ENCODE peak calls at places on chromosomes 7 and 10, in eight cellular contexts. D, H, I, V, Y, S, B and R are unnamed samples.

GRCh38 chr7:35415411-35415822 is 161.5 kb upstream of the TBX20 start:
- DNase-seq in I (no peak), B (no peak), V (peak), H (no peak), S (no peak), Y (no peak), D (no peak), R (no peak)

GRCh38 chr7:836429-836828 is 4.2 kb downstream of the SUN1 start:
- DNase-seq in D (peak), V (no peak), I (no peak), Y (peak), S (no peak), H (no peak), B (no peak), R (peak)

GRCh38 chr10:76311752-76312699 is 880.6 kb downstream of the LRMDA start:
- DNase-seq in H (no peak), I (no peak), Y (no peak), V (no peak), B (no peak), D (peak), S (peak), R (no peak)

GRCh38 chr7:36281945-36282727 is 107.5 kb upstream of the ANLN start:
- DNase-seq in D (no peak), I (no peak), Y (peak), S (no peak), B (no peak), H (no peak), V (no peak), R (no peak)

GRCh38 chr7:24727165-24728120 is 29.8 kb downstream of the GSDME start:
- DNase-seq in B (no peak), H (peak), Y (no peak), I (no peak), D (no peak), S (no peak), V (no peak), R (no peak)

GRCh38 chr7:107151538-107151937 is 17.3 kb upstream of the HBP1 start:
- DNase-seq in Y (no peak), H (no peak), S (no peak), D (no peak), I (no peak), V (no peak), B (no peak), R (no peak)

GRCh38 chr7:134552105-134552504 is 3.2 kb downstream of the AKR1B15 start:
- DNase-seq in H (no peak), I (no peak), Y (peak), S (peak), B (no peak), D (peak), V (no peak), R (no peak)

GRCh38 chr7:128665057-128665456 is 7.0 kb upstream of the GARIN1A start:
- DNase-seq in S (no peak), B (no peak), D (no peak), H (no peak), I (no peak), Y (no peak), V (no peak), R (no peak)

GRCh38 chr10:124388476-124388822 is 30.3 kb downstream of the OAT start:
- DNase-seq in V (no peak), I (no peak), Y (no peak), B (no peak), H (no peak), S (no peak), D (no peak), R (no peak)

GRCh38 chr10:124389613-124390361 is 28.9 kb downstream of the OAT start:
- DNase-seq in H (no peak), B (peak), V (no peak), I (no peak), S (no peak), Y (no peak), D (no peak), R (no peak)

GRCh38 chr10:124390788-124391187 is 27.9 kb downstream of the OAT start:
- DNase-seq in H (no peak), V (no peak), B (no peak), Y (no peak), D (no peak), S (no peak), I (no peak), R (no peak)

GRCh38 chr10:124387078-124387874 is 31.4 kb downstream of the OAT start:
- DNase-seq in S (peak), H (no peak), V (no peak), D (peak), B (no peak), I (no peak), Y (no peak), R (no peak)

GRCh38 chr10:124388823-124389612 is 29.7 kb downstream of the OAT start:
- DNase-seq in D (peak), I (peak), S (peak), V (peak), H (peak), B (peak), Y (peak), R (peak)
- TF ChIP-seq POLR2A in D (peak), I (no peak), S (no peak), V (peak), H (no peak), B (no peak), Y (no peak), R (no peak)

DNA sequence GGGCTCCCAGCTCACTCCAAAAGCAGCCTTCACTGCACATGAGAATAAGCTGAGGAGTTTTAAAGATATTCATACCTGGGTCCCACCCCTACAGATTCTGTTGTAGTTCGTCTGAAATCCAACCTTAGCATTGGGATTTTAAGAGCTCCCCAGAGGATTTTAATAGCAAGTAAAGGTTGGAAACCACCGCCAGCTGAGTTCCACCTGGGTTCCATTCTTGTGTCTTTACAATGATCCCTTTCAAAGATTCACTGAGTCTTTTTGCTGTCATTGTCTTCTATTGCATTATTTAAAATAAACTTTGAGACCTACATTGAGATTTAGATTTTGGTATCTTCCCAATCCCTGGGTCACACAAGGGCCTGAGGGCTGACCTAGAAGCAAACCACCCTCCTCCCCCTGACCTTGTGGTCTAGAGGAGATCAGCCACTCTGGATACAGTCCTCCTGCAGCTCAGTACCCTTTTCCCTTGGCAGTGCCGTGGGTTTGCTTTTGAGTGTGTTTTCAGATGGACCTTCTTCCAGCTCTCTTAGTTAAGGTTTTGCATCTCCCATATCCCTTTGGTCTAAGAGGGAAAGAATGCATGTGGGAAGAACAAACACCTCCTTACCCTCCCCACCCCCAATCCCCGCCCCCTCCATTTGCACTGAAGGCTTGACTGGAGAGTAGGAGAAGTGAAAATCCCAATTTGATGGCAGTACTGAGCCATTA is 22.6 kb upstream of the SIRT1 start:
- DNase-seq in D (no peak), H (no peak), S (no peak), V (no peak), Y (no peak), B (no peak), I (no peak), R (no peak)
- TF ChIP-seq POLR2A in D (no peak), H (no peak), S (no peak), V (no peak), Y (no peak), B (no peak), I (no peak), R (no peak)

GRCh38 chr10:96832721-96833219 is 672 bp downstream of the LCOR start:
- DNase-seq in Y (peak), S (peak), B (peak), D (peak), V (peak), H (peak), I (peak), R (peak)
- TF ChIP-seq POLR2A in Y (no peak), S (no peak), B (no peak), D (peak), V (no peak), H (no peak), I (peak), R (no peak)

GRCh38 chr10:56360967-56361841 is at the start of gene ZWINT:
- DNase-seq in B (peak), H (peak), D (peak), Y (peak), I (peak), S (peak), V (peak), R (peak)
- TF ChIP-seq POLR2A in B (no peak), H (no peak), D (peak), Y (peak), I (no peak), S (no peak), V (peak), R (peak)

GRCh38 chr10:996031-996430 is 7.8 kb downstream of the GTPBP4 start:
- DNase-seq in Y (no peak), H (no peak), S (no peak), I (no peak), B (no peak), V (no peak), D (no peak), R (no peak)

GRCh38 chr10:992523-993340 is 4.5 kb downstream of the GTPBP4 start:
- DNase-seq in I (peak), V (no peak), D (no peak), B (no peak), S (no peak), H (no peak), Y (no peak), R (peak)

GRCh38 chr10:994836-995558 is 6.8 kb downstream of the GTPBP4 start:
- DNase-seq in S (no peak), D (no peak), Y (no peak), H (no peak), V (no peak), B (no peak), I (no peak), R (no peak)

GRCh38 chr10:995559-995926 is 7.3 kb downstream of the GTPBP4 start:
- DNase-seq in D (no peak), V (no peak), I (no peak), Y (no peak), S (no peak), B (no peak), H (no peak), R (no peak)

GRCh38 chr10:997266-998022 is 9.2 kb downstream of the GTPBP4 start:
- DNase-seq in S (no peak), H (no peak), D (no peak), Y (no peak), I (no peak), B (no peak), V (no peak), R (no peak)
- TF ChIP-seq POLR2A in S (no peak), H (no peak), D (no peak), Y (no peak), I (no peak), B (no peak), V (no peak), R (no peak)

GRCh38 chr7:130901209-130901783 is 167.3 kb upstream of the KLF14 start:
- DNase-seq in D (peak), Y (peak), S (peak), I (peak), V (peak), B (peak), H (peak), R (no peak)

GRCh38 chr7:130900471-130901076 is 166.6 kb upstream of the KLF14 start:
- DNase-seq in D (no peak), B (no peak), I (no peak), V (no peak), S (no peak), Y (no peak), H (no peak), R (no peak)

GRCh38 chr7:130899071-130899451 is 165.1 kb upstream of the KLF14 start:
- DNase-seq in Y (no peak), D (no peak), H (no peak), V (no peak), S (no peak), B (no peak), I (no peak), R (no peak)

GRCh38 chr7:130897515-130898419 is 163.8 kb upstream of the KLF14 start:
- DNase-seq in I (no peak), H (no peak), D (no peak), V (peak), S (no peak), B (no peak), Y (no peak), R (no peak)

DNA sequence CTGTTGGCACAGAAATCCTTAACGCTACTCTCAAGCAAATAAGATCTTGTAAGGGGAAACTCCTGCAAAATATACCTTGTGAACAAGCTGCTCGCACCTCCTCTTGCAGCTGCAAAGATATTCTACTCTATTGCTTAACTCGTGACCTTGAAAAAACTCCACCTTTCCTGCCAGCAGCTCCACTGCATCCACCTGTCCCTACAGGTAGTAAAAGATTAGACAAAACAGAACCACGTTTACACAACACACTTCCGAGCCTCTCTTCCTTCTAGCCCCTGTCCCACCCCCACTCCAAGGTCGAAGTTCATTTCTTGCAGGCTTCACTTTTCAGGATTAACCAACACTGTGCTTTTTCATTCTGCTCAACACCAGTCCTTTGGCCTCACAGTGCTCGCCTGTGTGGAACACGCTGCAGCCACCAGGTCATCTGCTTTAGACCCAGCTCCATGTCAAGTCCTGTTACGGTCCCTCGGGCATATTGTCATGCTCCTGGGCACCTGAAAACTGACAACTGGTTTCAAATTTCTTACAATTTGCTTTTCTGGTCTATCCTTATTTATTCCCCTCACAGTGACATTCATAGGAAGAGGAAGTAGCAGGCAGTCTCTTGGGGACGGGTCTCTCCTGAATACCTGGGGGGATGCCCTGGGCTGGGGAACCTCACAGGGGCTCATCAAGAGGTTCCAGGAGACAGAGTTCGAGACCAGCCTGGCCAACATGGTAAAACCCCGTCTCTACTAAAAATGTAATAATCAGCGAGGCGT is 165.8 kb upstream of the KLF14 start:
- DNase-seq in V (no peak), Y (no peak), I (no peak), B (no peak), H (no peak), S (peak), D (no peak), R (no peak)
- TF ChIP-seq POLR2A in V (no peak), Y (peak), I (no peak), B (no peak), H (no peak), S (no peak), D (no peak), R (no peak)

GRCh38 chr10:124728071-124728829 is 15.9 kb downstream of the FAM53B start:
- DNase-seq in D (no peak), Y (peak), I (no peak), H (peak), V (no peak), B (peak), S (no peak), R (no peak)
- TF ChIP-seq POLR2A in D (no peak), Y (no peak), I (no peak), H (no peak), V (peak), B (no peak), S (no peak), R (no peak)

DNA sequence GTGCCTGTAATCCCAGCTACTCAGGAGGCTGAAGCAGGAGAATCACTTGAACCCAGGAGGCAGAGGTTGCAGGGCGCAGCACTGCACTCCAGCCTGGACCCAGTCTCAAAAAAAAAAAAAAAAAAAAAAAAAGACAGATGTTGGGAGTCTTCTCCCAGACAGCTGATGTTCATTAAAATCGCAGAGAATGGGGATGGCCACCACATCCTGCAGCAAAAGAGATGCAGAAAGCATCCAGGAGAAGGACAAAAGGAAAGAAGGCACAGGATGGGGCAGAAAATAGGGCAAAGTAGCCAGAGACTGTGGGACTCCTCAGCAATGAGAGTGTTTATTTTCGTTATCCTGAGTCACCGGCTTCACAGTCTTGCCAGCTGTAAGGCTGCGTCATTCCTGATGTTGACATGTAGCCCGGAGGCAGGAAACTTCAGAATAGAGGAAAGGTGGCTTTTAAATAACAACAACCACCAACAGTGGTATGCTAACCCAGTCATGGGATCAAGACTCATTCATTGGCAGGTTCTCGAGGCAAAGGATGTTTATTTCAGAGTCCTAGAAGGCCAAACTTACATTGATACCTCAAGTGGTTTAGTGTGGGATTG is 149.5 kb upstream of the SVIL start:
- DNase-seq in S (peak), D (peak), V (no peak), Y (peak), B (peak), H (peak), I (peak), R (no peak)
- TF ChIP-seq POLR2A in S (no peak), D (no peak), V (no peak), Y (peak), B (no peak), H (no peak), I (no peak), R (no peak)

GRCh38 chr7:150432915-150433892 is 17.2 kb upstream of the GIMAP8 start:
- DNase-seq in I (no peak), S (no peak), V (no peak), H (no peak), B (no peak), Y (no peak), D (no peak), R (no peak)
- TF ChIP-seq POLR2A in I (no peak), S (no peak), V (no peak), H (no peak), B (no peak), Y (no peak), D (no peak), R (no peak)